ENCODE peak calls at places on chromosome X, in ten cellular contexts. F, N, H, B, C, R, O, U, E and V are unnamed samples.
A peak's percentile ranks its signal among the peaks of the same experiment; 100 is the strongest.

GRCh38 chrX:154730271-154730883 is 20.5 kb downstream of the GAB3 start:
- DNase-seq in E (peak; percentile 46), U (peak; percentile 77), C (peak; percentile 81), R (peak; percentile 62), B (no peak), O (no peak), N (no peak), H (no peak), F (peak; percentile 35), V (peak; percentile 13)

GRCh38 chrX:40883021-40883619 is 147.8 kb upstream of the MED14 start:
- DNase-seq in H (no peak), C (no peak), N (no peak), E (no peak), F (no peak), O (no peak), U (no peak), B (no peak), R (no peak), V (no peak)

GRCh38 chrX:153917814-153918213 is 8.2 kb downstream of the ARHGAP4 start:
- DNase-seq in C (no peak), B (no peak), N (no peak), F (no peak), U (no peak), O (no peak), H (no peak), R (no peak), E (no peak), V (no peak)

GRCh38 chrX:41695464-41695863 is 6.7 kb downstream of the GPR34 start:
- DNase-seq in H (no peak), F (no peak), U (peak; percentile 74), B (no peak), O (no peak), E (no peak), N (no peak), C (peak; percentile 46), R (no peak), V (no peak)

GRCh38 chrX:136687457-136687856 is 39.5 kb downstream of the CD40LG start:
- DNase-seq in F (no peak), H (no peak), N (no peak), R (no peak), U (no peak), B (no peak), O (no peak), C (no peak), E (no peak), V (no peak)

GRCh38 chrX:42797646-42798045 is 19.7 kb upstream of the PPP1R2C start:
- DNase-seq in B (no peak), F (no peak), H (no peak), R (no peak), O (no peak), U (no peak), E (no peak), N (no peak), C (peak; percentile 10), V (no peak)

GRCh38 chrX:40488299-40488698 is 92.5 kb upstream of the ATP6AP2 start:
- DNase-seq in O (no peak), R (no peak), N (no peak), F (no peak), B (no peak), U (no peak), E (no peak), H (no peak), C (no peak), V (no peak)

GRCh38 chrX:101117701-101118100 is 19.7 kb downstream of the CENPI start:
- DNase-seq in O (no peak), E (no peak), C (peak; percentile 1), H (no peak), N (no peak), U (peak; percentile 35), R (no peak), B (no peak), F (no peak), V (no peak)

GRCh38 chrX:22087158-22087557 is 55.0 kb downstream of the PHEX start:
- DNase-seq in O (no peak), R (no peak), E (no peak), C (no peak), U (no peak), F (no peak), H (no peak), N (no peak), B (no peak), V (no peak)

GRCh38 chrX:22088326-22088725 is 56.2 kb downstream of the PHEX start:
- DNase-seq in U (no peak), C (no peak), F (no peak), H (no peak), E (no peak), N (no peak), B (no peak), O (no peak), R (no peak), V (no peak)

GRCh38 chrX:22081475-22082092 is 49.5 kb downstream of the PHEX start:
- DNase-seq in F (peak; percentile 18), C (peak; percentile 39), R (peak; percentile 46), U (peak; percentile 63), O (peak; percentile 8), H (peak; percentile 60), E (peak; percentile 26), B (no peak), N (peak; percentile 62), V (peak; percentile 1)

GRCh38 chrX:22090181-22090580 is 58.1 kb downstream of the PHEX start:
- DNase-seq in F (no peak), H (no peak), B (peak; percentile 31), E (no peak), C (peak; percentile 73), U (peak; percentile 85), R (no peak), O (no peak), N (no peak), V (no peak)

DNA sequence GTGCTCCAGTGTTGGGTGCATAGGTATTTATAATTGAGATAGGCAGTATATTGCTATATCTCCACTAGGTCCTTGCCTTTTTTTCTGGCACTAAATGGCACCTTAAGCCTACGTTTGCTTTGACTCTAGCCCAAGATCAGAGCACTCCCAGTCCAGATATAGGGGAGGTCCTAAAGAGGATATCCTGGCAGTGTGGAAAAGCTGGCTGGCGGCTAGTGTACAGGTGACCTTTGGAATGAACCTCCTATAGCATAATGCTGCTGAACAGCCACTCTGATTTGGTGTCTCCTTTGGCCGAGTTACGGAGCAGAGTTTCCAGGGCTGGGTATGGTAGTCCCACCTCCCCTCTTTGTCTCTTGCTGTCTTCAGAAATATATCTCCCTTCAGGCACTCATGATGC is 53.8 kb downstream of the PHEX start:
- DNase-seq in O (no peak), F (no peak), U (no peak), N (no peak), R (no peak), H (no peak), C (no peak), E (no peak), B (no peak), V (no peak)
- TF ChIP-seq CTCF in O (no peak), F (no peak), U (no peak), N (no peak), R (no peak), H (no peak), C (no peak), E (no peak), B (no peak), V (no peak)

DNA sequence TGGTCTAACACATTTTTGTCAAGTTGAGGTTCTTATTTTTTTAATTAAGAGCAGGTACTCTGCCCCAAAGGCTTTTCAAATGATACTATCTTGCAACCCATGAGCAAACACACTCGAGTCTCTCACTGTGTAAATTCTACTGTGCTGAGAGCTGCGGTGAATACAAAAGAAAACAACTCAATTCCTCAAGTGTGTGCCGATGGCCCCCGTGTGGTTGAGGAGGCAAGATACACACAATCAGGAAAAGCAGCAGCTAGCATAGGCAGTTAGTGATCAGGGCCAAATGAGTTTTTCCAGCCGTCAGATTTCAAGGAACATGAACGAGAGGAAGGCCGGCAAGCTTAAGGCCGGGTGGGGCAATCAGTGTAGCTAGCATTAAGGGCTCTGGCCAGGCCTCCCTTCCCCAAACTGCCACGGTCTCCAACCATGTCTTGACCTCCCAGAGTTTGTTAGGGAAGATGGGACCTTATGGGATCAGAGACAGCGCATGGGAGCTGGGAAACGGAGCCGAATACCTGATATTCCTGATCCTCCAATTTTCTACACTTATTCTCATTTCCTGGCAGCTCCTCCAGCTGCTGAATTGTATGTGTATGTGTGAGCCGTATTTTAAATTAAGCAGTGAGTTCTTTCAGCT is 59.7 kb downstream of the RTL9 start:
- DNase-seq in O (no peak), N (peak; percentile 39), R (no peak), C (peak; percentile 78), F (no peak), E (no peak), U (peak; percentile 81), H (no peak), B (no peak), V (no peak)
- TF ChIP-seq CTCF in O (peak; percentile 31), N (peak; percentile 68), R (peak; percentile 14), C (peak; percentile 52), F (peak; percentile 22), E (peak; percentile 28), U (peak; percentile 60), H (no peak), B (peak; percentile 61), V (peak; percentile 61)

DNA sequence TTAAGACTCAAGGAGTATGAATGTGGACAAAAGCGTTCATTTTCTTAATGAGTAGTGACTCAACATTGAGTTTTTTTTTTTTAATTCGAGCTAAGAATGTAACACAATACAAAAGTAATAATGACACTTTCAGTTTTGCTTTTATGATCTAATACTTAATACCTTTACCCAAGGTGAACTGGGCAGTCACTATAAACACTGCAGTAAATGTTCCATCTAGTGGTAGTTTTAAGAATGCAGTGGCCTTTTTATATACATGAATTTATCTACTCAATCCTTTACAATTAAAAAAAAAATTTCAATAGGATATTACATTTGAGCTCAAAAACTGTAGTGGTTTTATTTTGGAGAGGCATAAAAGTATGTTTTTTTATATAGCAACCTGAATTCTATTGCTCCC is 33.9 kb downstream of the PDK3 start:
- DNase-seq in O (no peak), R (no peak), B (no peak), E (no peak), C (peak; percentile 6), F (no peak), U (peak; percentile 11), N (no peak), H (no peak), V (no peak)
- TF ChIP-seq CTCF in O (peak; percentile 29), R (peak; percentile 44), B (peak; percentile 41), E (peak; percentile 59), C (no peak), F (peak; percentile 61), U (peak; percentile 50), N (peak; percentile 76), H (peak; percentile 48), V (peak; percentile 40)

GRCh38 chrX:15926622-15927021 is 72.0 kb upstream of the AP1S2 start:
- DNase-seq in B (no peak), C (no peak), R (no peak), H (no peak), F (no peak), E (no peak), O (no peak), U (no peak), N (no peak), V (no peak)

GRCh38 chrX:15929231-15929630 is 74.6 kb upstream of the AP1S2 start:
- DNase-seq in F (no peak), O (no peak), H (no peak), B (no peak), N (no peak), U (no peak), E (no peak), C (peak; percentile 24), R (no peak), V (no peak)

GRCh38 chrX:15931362-15931761 is 76.7 kb upstream of the AP1S2 start:
- DNase-seq in E (no peak), C (no peak), F (no peak), N (no peak), B (no peak), O (no peak), R (no peak), H (no peak), U (no peak), V (no peak)

GRCh38 chrX:15930585-15930984 is 76.0 kb upstream of the AP1S2 start:
- DNase-seq in U (peak; percentile 66), N (no peak), R (no peak), C (peak; percentile 48), B (no peak), F (no peak), E (no peak), O (no peak), H (no peak), V (peak; percentile 19)
- TF ChIP-seq CTCF in U (peak; percentile 42), N (peak; percentile 58), R (no peak), C (no peak), B (peak; percentile 33), F (peak; percentile 50), E (peak; percentile 39), O (peak; percentile 31), H (no peak), V (peak; percentile 39)